ENCODE peak calls at places on chromosomes 4 and X, in seven cellular contexts. P is vagina, G is lower lobe of right lung, I is mesenchymal stem cell, Z is neural progenitor cell, V is right cardiac atrium, N is uterus. D is an unnamed sample.

GRCh38 chrX:72120798-72121197 is 10.9 kb downstream of the RTL5 start:
- DNase-seq in V (no peak), Z (no peak), P (no peak), N (no peak), G (no peak), I (no peak), D (no peak)

GRCh38 chr4:67083496-67083895 is 461.8 kb downstream of the CENPC start:
- DNase-seq in V (no peak), G (no peak), I (no peak), Z (peak; percentile 50), P (no peak), N (no peak), D (no peak)

GRCh38 chr4:25538430-25538829 is 117.2 kb upstream of the SLC34A2 start:
- DNase-seq in P (no peak), N (no peak), Z (no peak), G (no peak), V (no peak), I (no peak), D (no peak)

GRCh38 chrX:24023972-24024664 is 2.9 kb downstream of the KLHL15 start:
- DNase-seq in G (no peak), Z (peak; percentile 28), I (peak; percentile 37), V (no peak), N (no peak), P (no peak), D (no peak)

GRCh38 chr4:64158648-64159326 is 250.5 kb downstream of the TECRL start:
- DNase-seq in N (no peak), V (peak; percentile 20), Z (peak; percentile 82), I (peak; percentile 72), G (no peak), P (no peak), D (no peak)

GRCh38 chrX:81259714-81260395 is 58.0 kb downstream of the SH3BGRL start:
- DNase-seq in V (no peak), Z (no peak), N (no peak), P (no peak), G (no peak), I (peak; percentile 24), D (no peak)

GRCh38 chrX:1244164-1245076 is 24.2 kb upstream of the CSF2RA start:
- DNase-seq in V (no peak), G (no peak), Z (peak; percentile 87), N (no peak), P (no peak), I (no peak), D (no peak)

GRCh38 chr4:76950052-76950845 is 697 bp downstream of the SEPTIN11 start:
- DNase-seq in N (peak; percentile 53), G (peak; percentile 85), Z (peak; percentile 70), V (peak; percentile 82), P (no peak), I (peak; percentile 61), D (peak; percentile 76)

GRCh38 chr4:27010334-27010940 is 149.8 kb downstream of the STIM2 start:
- DNase-seq in V (peak; percentile 68), P (no peak), N (peak; percentile 64), G (peak; percentile 53), Z (peak; percentile 65), I (peak; percentile 64), D (peak; percentile 57)

GRCh38 chrX:107541244-107541643 is 87.1 kb upstream of the PRPS1 start:
- DNase-seq in G (no peak), N (no peak), P (no peak), Z (no peak), I (peak; percentile 43), V (no peak), D (no peak)

GRCh38 chr4:13635281-13635799 is 7.8 kb upstream of the BOD1L1 start:
- DNase-seq in P (no peak), I (no peak), N (no peak), V (no peak), Z (no peak), G (no peak), D (no peak)

GRCh38 chr4:178671766-178672165 is 1229.5 kb upstream of the AGA start:
- DNase-seq in I (no peak), G (no peak), Z (no peak), P (no peak), V (no peak), N (no peak), D (no peak)

GRCh38 chrX:68433155-68433980 is at the start of gene OPHN1:
- DNase-seq in N (peak; percentile 77), Z (peak; percentile 84), G (peak; percentile 85), V (peak; percentile 90), I (peak; percentile 80), P (no peak), D (peak; percentile 72)

GRCh38 chrX:130680164-130681035 is 222.6 kb downstream of the ENOX2 start:
- DNase-seq in G (no peak), I (no peak), N (no peak), Z (no peak), V (no peak), P (no peak), D (no peak)

GRCh38 chr4:21856754-21857153 is 91.8 kb downstream of the KCNIP4 start:
- DNase-seq in I (no peak), P (no peak), G (no peak), Z (no peak), N (no peak), V (no peak), D (no peak)

GRCh38 chrX:1239681-1240142 is 27.3 kb upstream of the CRLF2 start:
- DNase-seq in P (no peak), V (peak; percentile 80), G (peak; percentile 90), I (no peak), N (peak; percentile 16), Z (no peak), D (peak; percentile 62)

GRCh38 chr4:1767770-1768366 is 25.2 kb upstream of the FGFR3 start:
- DNase-seq in I (peak; percentile 52), Z (peak; percentile 78), V (peak; percentile 77), G (peak; percentile 82), N (no peak), P (no peak), D (no peak)

GRCh38 chr4:14515556-14515955 is 486.7 kb upstream of the CPEB2 start:
- DNase-seq in I (no peak), P (no peak), V (no peak), N (no peak), Z (no peak), G (no peak), D (no peak)

GRCh38 chr4:41119867-41120295 is 94.5 kb downstream of the APBB2 start:
- DNase-seq in V (peak; percentile 66), N (no peak), G (no peak), P (no peak), Z (no peak), I (no peak), D (no peak)

GRCh38 chrX:8848921-8849320 is 47.7 kb upstream of the FAM9A start:
- DNase-seq in V (no peak), G (no peak), N (no peak), P (no peak), I (no peak), Z (no peak), D (no peak)

GRCh38 chr4:119682080-119682479 is 53.5 kb upstream of the PDE5A start:
- DNase-seq in G (no peak), V (no peak), P (no peak), Z (no peak), N (no peak), I (no peak), D (no peak)

GRCh38 chrX:46918434-46918833 is 6.2 kb downstream of the JADE3 start:
- DNase-seq in P (no peak), Z (no peak), G (no peak), I (no peak), V (no peak), N (no peak), D (no peak)
- H3K4me1 ChIP-seq in P (no peaks in the 10 kb centered on the region), Z (peaks cover under 1% of the 10 kb centered on the region), G (no peaks in the 10 kb centered on the region), I (no peaks in the 10 kb centered on the region), V (peaks cover 1% of the 10 kb centered on the region), N (no peaks in the 10 kb centered on the region), D (no peaks in the 10 kb centered on the region)

GRCh38 chrX:45765726-45766125 is 565.0 kb upstream of the DIPK2B start:
- DNase-seq in Z (no peak), V (no peak), N (no peak), P (no peak), I (no peak), G (no peak), D (no peak)

GRCh38 chrX:45761920-45762319 is 561.2 kb upstream of the DIPK2B start:
- DNase-seq in N (no peak), I (peak; percentile 8), P (no peak), G (no peak), Z (no peak), V (no peak), D (no peak)

GRCh38 chrX:45762699-45763647 is 562.3 kb upstream of the DIPK2B start:
- DNase-seq in I (peak; percentile 51), P (no peak), G (no peak), N (no peak), V (no peak), Z (no peak), D (no peak)

GRCh38 chrX:45767021-45767491 is 566.4 kb upstream of the DIPK2B start:
- DNase-seq in I (peak; percentile 79), Z (no peak), V (no peak), N (no peak), G (no peak), P (no peak), D (no peak)

GRCh38 chrX:45765281-45765680 is 564.6 kb upstream of the DIPK2B start:
- DNase-seq in Z (no peak), G (no peak), P (no peak), N (no peak), V (no peak), I (no peak), D (no peak)
- H3K4me3 ChIP-seq in Z (no peak overlapping the region), G (peak overlapping the region; percentile 14), P (no peak overlapping the region), N (no peak overlapping the region), V (no peak overlapping the region), I (peak overlapping the region; percentile 89), D (no peak overlapping the region)

GRCh38 chr4:182268966-182269365 is 25.8 kb downstream of the TENM3 start:
- DNase-seq in Z (no peak), P (no peak), N (no peak), G (no peak), V (no peak), I (no peak), D (no peak)

GRCh38 chr4:182276214-182277109 is 33.3 kb downstream of the TENM3 start:
- DNase-seq in P (no peak), G (no peak), I (no peak), Z (no peak), N (no peak), V (no peak), D (no peak)

GRCh38 chr4:182267048-182267447 is 23.8 kb downstream of the TENM3 start:
- DNase-seq in Z (no peak), V (no peak), G (no peak), N (no peak), P (no peak), I (no peak), D (no peak)

GRCh38 chr4:182273191-182273935 is 30.2 kb downstream of the TENM3 start:
- DNase-seq in N (no peak), V (no peak), Z (peak; percentile 69), G (no peak), I (no peak), P (no peak), D (no peak)

GRCh38 chr4:182271731-182272525 is 28.7 kb downstream of the TENM3 start:
- DNase-seq in Z (no peak), I (no peak), V (no peak), N (no peak), P (no peak), G (no peak), D (no peak)
- H3K4me1 ChIP-seq in Z (peaks cover 33% of the 10 kb centered on the region), I (peaks cover 3% of the 10 kb centered on the region), V (no peaks in the 10 kb centered on the region), N (no peaks in the 10 kb centered on the region), P (no peaks in the 10 kb centered on the region), G (no peaks in the 10 kb centered on the region), D (no peaks in the 10 kb centered on the region)

DNA sequence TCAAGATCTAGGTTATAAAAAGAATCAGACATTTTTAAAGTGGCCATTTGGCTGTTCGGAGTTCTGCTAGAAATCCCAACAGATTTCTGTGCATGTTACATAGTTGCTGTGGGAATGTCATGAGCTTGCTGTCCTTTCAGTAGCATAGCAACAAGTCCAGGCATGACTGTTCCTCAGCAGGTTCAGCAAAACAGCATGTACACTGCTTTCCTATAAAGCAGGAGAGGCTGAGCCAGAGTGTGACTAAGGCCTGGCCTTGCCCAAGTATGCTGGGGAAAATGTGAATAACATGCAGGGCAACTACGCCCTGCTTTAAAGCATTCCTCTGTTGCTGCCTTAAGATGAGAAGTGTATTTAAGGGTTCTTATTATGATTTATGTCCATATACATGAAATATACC is 217.1 kb upstream of the SMIM31 start:
- DNase-seq in P (no peak), G (no peak), N (no peak), I (peak; percentile 8), V (no peak), Z (no peak), D (peak; percentile 59)
- H3K4me3 ChIP-seq in P (no peak overlapping the region), G (no peak overlapping the region), N (no peak overlapping the region), I (no peak overlapping the region), V (no peak overlapping the region), Z (no peak overlapping the region), D (no peak overlapping the region)

D was measured in tibial artery.